ENCODE peak calls at places on chromosomes 12 and 14, in nine cellular contexts. P is A549, J is type B pancreatic cell, K is kidney glomerular epithelial cell, L is fibroblast of the aortic adventitia, M is kidney tubule cell, X is NCI-H1105 treated with DMSO at 0.1 percent for 48 hours, R is adrenal gland, A is fibroblast of lung. O is an unnamed sample.

GRCh38 chr14:75334191-75335051 is 55.8 kb downstream of the FOS start:
- DNase-seq in P (no peak), J (no peak), K (no peak), L (peak; percentile 13), M (peak; percentile 3), X (no peak), R (peak; percentile 75), A (peak; percentile 50), O (no peak)

GRCh38 chr12:46110220-46110700 is 119.9 kb upstream of the SCAF11 start:
- DNase-seq in P (no peak), J (no peak), K (no peak), L (no peak), M (peak; percentile 33), X (peak; percentile 68), R (no peak), A (no peak), O (no peak)

GRCh38 chr14:69473271-69473670 is 11.3 kb upstream of the PLEKHD1 start:
- DNase-seq in P (no peak), J (no peak), K (no peak), L (no peak), M (peak; percentile 57), X (no peak), R (no peak), A (no peak), O (no peak)

GRCh38 chr14:106506901-106507305 is 980.5 kb downstream of the TMEM121 start:
- DNase-seq in P (no peak), J (no peak), K (no peak), L (no peak), M (no peak), X (no peak), R (no peak), A (no peak), O (no peak)

GRCh38 chr14:50363734-50364113 is 33.0 kb downstream of the CDKL1 start:
- DNase-seq in P (no peak), J (no peak), K (no peak), L (peak; percentile 56), M (peak; percentile 65), X (no peak), R (no peak), A (peak; percentile 35), O (no peak)

GRCh38 chr14:76672123-76672522 is 89.1 kb upstream of the VASH1 start:
- DNase-seq in P (no peak), J (peak; percentile 10), K (no peak), L (no peak), M (no peak), X (no peak), R (no peak), A (no peak), O (no peak)

GRCh38 chr14:100893228-100893601 is 10.3 kb downstream of the RTL1 start:
- DNase-seq in P (no peak), J (peak; percentile 40), K (no peak), L (no peak), M (no peak), X (no peak), R (peak; percentile 44), A (no peak), O (no peak)

GRCh38 chr12:55700255-55701018 is 7.3 kb downstream of the ITGA7 start:
- DNase-seq in P (no peak), J (no peak), K (no peak), L (no peak), M (no peak), X (no peak), R (no peak), A (peak; percentile 45), O (no peak)

GRCh38 chr14:105389534-105389933 is 8.8 kb upstream of the TEX22 start:
- DNase-seq in P (no peak), J (no peak), K (no peak), L (no peak), M (no peak), X (no peak), R (no peak), A (no peak), O (no peak)

GRCh38 chr12:123043536-123044001 is 63.1 kb downstream of the ARL6IP4 start:
- DNase-seq in P (peak; percentile 77), J (no peak), K (peak; percentile 96), L (peak; percentile 91), M (peak; percentile 94), X (peak; percentile 63), R (peak; percentile 92), A (peak; percentile 94), O (no peak)